ENCODE peak calls at places on chromosomes 5 and 9, in six cellular contexts. F is GM12865, U is spleen, N is fibroblast of mammary gland, X is tibial nerve, A is cardiac fibroblast. E is an unnamed sample.

GRCh38 chr5:35853652-35854051 is 3.0 kb upstream of the IL7R start:
- DNase-seq in N (no peak), X (no peak), U (no peak), A (no peak), F (peak; percentile 75), E (no peak)

GRCh38 chr9:33447404-33448158 is at the start of gene AQP3:
- DNase-seq in U (peak; percentile 93), N (no peak), F (peak; percentile 50), A (peak; percentile 45), X (peak; percentile 18), E (peak; percentile 37)

GRCh38 chr5:175582697-175583096 is 75.2 kb upstream of the HRH2 start:
- DNase-seq in A (no peak), X (no peak), F (no peak), N (no peak), U (no peak), E (no peak)

GRCh38 chr9:107465467-107466451 is 23.8 kb downstream of the KLF4 start:
- DNase-seq in X (peak; percentile 64), U (peak; percentile 93), N (peak; percentile 61), A (peak; percentile 74), F (peak; percentile 48), E (peak; percentile 73)

GRCh38 chr5:91016954-91017690 is 366.0 kb downstream of the ARRDC3 start:
- DNase-seq in U (no peak), X (no peak), A (peak; percentile 46), F (no peak), N (peak; percentile 71), E (peak; percentile 81)

GRCh38 chr5:24606974-24607373 is 37.8 kb downstream of the CDH10 start:
- DNase-seq in U (no peak), N (no peak), X (no peak), F (no peak), A (no peak), E (no peak)

GRCh38 chr5:68431181-68431580 is 215.6 kb downstream of the PIK3R1 start:
- DNase-seq in A (no peak), U (no peak), X (no peak), F (no peak), N (no peak), E (no peak)

GRCh38 chr9:129459550-129460322 is 161.2 kb downstream of the C9orf50 start:
- DNase-seq in U (peak; percentile 89), X (no peak), F (no peak), A (no peak), N (no peak), E (no peak)

GRCh38 chr5:138349842-138350635 is 2.4 kb upstream of the KDM3B start:
- DNase-seq in N (peak; percentile 70), A (peak; percentile 51), X (no peak), U (no peak), F (no peak), E (no peak)

GRCh38 chr5:83503662-83504061 is 32.1 kb downstream of the VCAN start:
- DNase-seq in A (no peak), F (no peak), X (no peak), N (peak; percentile 62), U (no peak), E (no peak)

GRCh38 chr5:108303086-108303485 is 78.8 kb downstream of the FBXL17 start:
- DNase-seq in F (no peak), N (no peak), U (no peak), A (no peak), X (no peak), E (no peak)

GRCh38 chr9:12819436-12820185 is 44.8 kb downstream of the LURAP1L start:
- DNase-seq in U (no peak), F (peak; percentile 45), N (peak; percentile 69), A (no peak), X (peak; percentile 8), E (peak; percentile 20)

GRCh38 chr9:125455876-125456275 is 194.2 kb downstream of the GAPVD1 start:
- DNase-seq in U (no peak), F (no peak), A (no peak), N (no peak), X (no peak), E (no peak)

GRCh38 chr9:34072410-34072809 is 23.7 kb upstream of the UBAP2 start:
- DNase-seq in F (peak; percentile 23), U (no peak), N (no peak), A (no peak), X (no peak), E (no peak)

GRCh38 chr9:2496934-2497333 is 124.7 kb upstream of the VLDLR start:
- DNase-seq in N (no peak), F (no peak), A (no peak), X (no peak), U (no peak), E (no peak)

GRCh38 chr5:137902389-137903133 is 13.3 kb downstream of the PKD2L2 start:
- DNase-seq in U (no peak), F (peak; percentile 25), X (no peak), A (no peak), N (no peak), E (no peak)

GRCh38 chr5:1532384-1532783 is 8.6 kb upstream of the LPCAT1 start:
- DNase-seq in U (no peak), F (no peak), N (no peak), X (no peak), A (no peak), E (no peak)

GRCh38 chr9:128215491-128216404 is 12.6 kb downstream of the DNM1 start:
- DNase-seq in X (no peak), A (peak; percentile 67), N (peak; percentile 83), F (peak; percentile 45), U (no peak), E (peak; percentile 88)

GRCh38 chr5:141692919-141693848 is 11.2 kb upstream of the ARAP3 start:
- DNase-seq in F (peak; percentile 18), N (peak; percentile 62), U (no peak), X (no peak), A (no peak), E (no peak)

GRCh38 chr5:181188700-181189362 is 16.2 kb downstream of the TRIM7 start:
- DNase-seq in F (peak; percentile 89), X (peak; percentile 95), U (peak; percentile 86), A (peak; percentile 85), N (peak; percentile 75), E (peak; percentile 80)

GRCh38 chr5:167352801-167353200 is 938.6 kb upstream of the WWC1 start:
- DNase-seq in F (no peak), U (no peak), N (no peak), X (no peak), A (no peak), E (no peak)

GRCh38 chr5:93890657-93891056 is 149.3 kb upstream of the POU5F2 start:
- DNase-seq in N (no peak), X (no peak), A (no peak), F (no peak), U (no peak), E (peak; percentile 8)

GRCh38 chr5:52684056-52684455 is 103.7 kb upstream of the ITGA1 start:
- DNase-seq in N (no peak), U (no peak), A (no peak), F (no peak), X (no peak), E (no peak)

GRCh38 chr9:16154570-16155078 is 601.8 kb downstream of the CCDC171 start:
- DNase-seq in N (peak; percentile 35), F (peak; percentile 69), A (no peak), U (no peak), X (no peak), E (no peak)

GRCh38 chr9:72949918-72950325 is 2.9 kb downstream of the ALDH1A1 start:
- DNase-seq in A (no peak), N (no peak), X (no peak), U (no peak), F (no peak), E (no peak)
- H3K4me3 ChIP-seq in A (no peak overlapping the region), N (no peak overlapping the region), X (peak overlapping the region; percentile 51), U (peak overlapping the region; percentile 48), F (no peak overlapping the region), E (peak overlapping the region; percentile 53)

GRCh38 chr9:136031741-136032638 is 63.1 kb downstream of the NACC2 start:
- DNase-seq in N (peak; percentile 34), X (no peak), U (no peak), A (peak; percentile 34), F (no peak), E (no peak)

GRCh38 chr9:136029556-136029955 is 65.5 kb downstream of the NACC2 start:
- DNase-seq in X (no peak), U (no peak), A (no peak), F (no peak), N (no peak), E (no peak)

GRCh38 chr9:136031094-136031493 is 64.0 kb downstream of the NACC2 start:
- DNase-seq in N (no peak), X (no peak), A (no peak), U (no peak), F (no peak), E (no peak)

GRCh38 chr9:136026266-136026942 is 65.2 kb upstream of the UBAC1 start:
- DNase-seq in X (no peak), U (no peak), N (no peak), F (no peak), A (no peak), E (no peak)

GRCh38 chr9:136028760-136029470 is 66.2 kb downstream of the NACC2 start:
- DNase-seq in U (no peak), A (no peak), F (no peak), N (no peak), X (no peak), E (no peak)
- TF ChIP-seq CTCF in U (no peak), A (no peak), F (no peak), N (no peak), X (no peak), E (no peak)

DNA sequence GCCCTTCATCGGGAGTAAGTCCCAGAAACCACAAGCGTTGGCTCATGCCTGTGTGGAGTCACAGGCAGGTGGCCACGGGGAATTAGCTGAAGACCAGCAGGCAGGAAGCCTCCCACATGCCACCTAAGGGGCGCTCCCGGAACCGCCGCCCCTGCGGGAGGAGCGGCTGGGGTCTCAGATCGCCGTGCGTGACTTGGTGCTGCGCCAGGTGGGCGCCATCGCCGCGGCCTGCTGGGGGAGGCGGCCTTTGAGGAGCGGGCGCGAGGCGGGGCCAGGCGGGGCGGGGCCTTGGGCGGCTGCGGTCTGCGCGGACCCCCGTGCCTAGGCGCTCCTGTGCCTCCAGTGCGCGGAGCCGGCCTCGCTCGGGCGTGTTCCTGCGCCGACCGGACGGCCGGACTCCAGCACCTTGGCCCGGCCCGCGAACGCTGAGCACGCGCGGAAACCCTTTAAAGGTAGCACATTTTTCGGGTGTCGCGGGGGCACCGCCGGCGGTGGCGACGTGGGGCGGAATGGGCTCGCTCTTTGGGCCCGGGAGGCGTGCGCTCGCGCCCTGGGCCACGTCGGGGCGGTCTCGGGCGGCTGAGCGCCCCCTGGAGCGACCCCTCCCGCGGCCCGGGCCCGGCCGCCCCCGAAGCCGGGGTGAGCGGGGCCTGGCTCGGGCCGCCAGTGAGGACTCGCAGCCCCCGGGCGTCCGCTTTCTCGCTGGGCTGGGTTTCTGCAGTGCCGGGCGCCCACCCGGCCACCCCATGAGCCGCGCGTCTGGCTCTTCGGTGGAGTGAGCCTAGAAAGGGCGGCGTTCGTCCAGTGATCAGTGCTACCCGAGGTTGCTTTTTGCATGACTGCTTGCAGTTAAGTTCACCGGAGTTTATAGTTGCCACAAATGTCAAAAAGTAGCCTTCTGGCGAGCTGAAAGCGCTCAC is 24.5 kb downstream of the LECT2 start:
- DNase-seq in U (no peak), X (no peak), A (no peak), F (no peak), N (no peak), E (no peak)
- H3K4me3 ChIP-seq in U (peak overlapping the region; percentile 34), X (peak overlapping the region; percentile 30), A (no peak overlapping the region), F (no peak overlapping the region), N (no peak overlapping the region), E (no peak overlapping the region)

DNA sequence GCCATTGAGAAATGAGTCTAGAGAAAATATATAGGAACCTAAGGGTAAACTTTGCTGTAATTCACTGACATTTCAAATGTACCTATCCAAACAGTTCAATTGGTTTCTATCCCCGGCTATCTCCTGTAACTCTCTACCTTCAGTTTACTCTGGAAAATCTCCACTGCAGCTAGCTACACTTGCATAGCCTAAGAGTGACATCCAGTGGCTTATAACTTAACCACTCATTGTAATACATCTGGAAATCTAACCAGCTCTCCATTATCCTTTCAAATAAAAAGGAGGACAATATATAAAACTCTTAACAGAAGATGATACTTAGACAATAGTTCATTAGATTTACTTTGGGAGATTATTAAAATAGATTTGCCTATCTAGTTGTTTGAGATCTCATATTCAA is 35.3 kb upstream of the SPDL1 start:
- DNase-seq in N (peak; percentile 72), F (peak; percentile 3), U (no peak), X (no peak), A (peak; percentile 75), E (peak; percentile 50)
- TF ChIP-seq CTCF in N (peak; percentile 65), F (no peak), U (no peak), X (no peak), A (peak; percentile 57), E (peak; percentile 53)

E was measured in fibroblast of villous mesenchyme.